ENCODE peak calls at places on chromosomes 16 and 17, in six cellular contexts. N is esophagus squamous epithelium, T is colonic mucosa, O is H9, Q is suprapubic skin, J is left lung. S is an unnamed sample. For H3K4me1, the result is how much of the 10 kb centered on the place peaks cover.

GRCh38 chr17:50925296-50925891 is 59.2 kb upstream of the TOB1 start:
- DNase-seq in Q (no peak), O (peak), T (no peak), J (no peak), N (no peak), S (no peak)

GRCh38 chr16:28131210-28131609 is 67.7 kb upstream of the GSG1L start:
- DNase-seq in N (no peak), O (no peak), T (no peak), Q (no peak), J (no peak), S (no peak)

GRCh38 chr16:22092143-22092933 is at the start of gene VWA3A:
- DNase-seq in Q (no peak), T (no peak), O (peak), J (no peak), N (no peak), S (no peak)

GRCh38 chr17:19249681-19250080 is 12.5 kb downstream of the EPN2 start:
- DNase-seq in N (no peak), T (no peak), O (no peak), J (no peak), Q (no peak), S (no peak)

GRCh38 chr17:78360371-78361226 is 722 bp upstream of the SOCS3 start:
- DNase-seq in J (peak), N (peak), O (peak), T (peak), Q (peak), S (peak)

GRCh38 chr16:17370233-17371013 is 100.3 kb downstream of the XYLT1 start:
- DNase-seq in O (no peak), J (no peak), N (no peak), T (no peak), Q (no peak), S (no peak)

GRCh38 chr16:65200857-65201256 is 79.0 kb upstream of the CDH11 start:
- DNase-seq in Q (no peak), J (no peak), N (no peak), T (no peak), O (no peak), S (no peak)

GRCh38 chr16:1425616-1426370 is 5.1 kb upstream of the PERCC1 start:
- DNase-seq in T (no peak), J (no peak), Q (no peak), O (no peak), N (no peak), S (no peak)

GRCh38 chr16:79269211-79269863 is 331.2 kb downstream of the MAF start:
- DNase-seq in T (no peak), O (no peak), J (no peak), N (no peak), Q (no peak), S (no peak)

GRCh38 chr17:60461584-60461983 is 39.3 kb downstream of the CHCT1 start:
- DNase-seq in O (no peak), Q (no peak), J (no peak), T (no peak), N (no peak), S (no peak)

GRCh38 chr17:82863941-82864720 is 24.3 kb upstream of the ZNF750 start:
- DNase-seq in J (no peak), O (no peak), N (no peak), Q (no peak), T (no peak), S (peak)

GRCh38 chr16:8571061-8571596 is 19.2 kb downstream of the TMEM114 start:
- DNase-seq in O (no peak), N (no peak), T (no peak), J (no peak), Q (no peak), S (no peak)

GRCh38 chr16:30523768-30524574 is 2.4 kb downstream of the ZNF768 start:
- DNase-seq in T (no peak), Q (no peak), J (no peak), N (no peak), O (no peak), S (no peak)

DNA sequence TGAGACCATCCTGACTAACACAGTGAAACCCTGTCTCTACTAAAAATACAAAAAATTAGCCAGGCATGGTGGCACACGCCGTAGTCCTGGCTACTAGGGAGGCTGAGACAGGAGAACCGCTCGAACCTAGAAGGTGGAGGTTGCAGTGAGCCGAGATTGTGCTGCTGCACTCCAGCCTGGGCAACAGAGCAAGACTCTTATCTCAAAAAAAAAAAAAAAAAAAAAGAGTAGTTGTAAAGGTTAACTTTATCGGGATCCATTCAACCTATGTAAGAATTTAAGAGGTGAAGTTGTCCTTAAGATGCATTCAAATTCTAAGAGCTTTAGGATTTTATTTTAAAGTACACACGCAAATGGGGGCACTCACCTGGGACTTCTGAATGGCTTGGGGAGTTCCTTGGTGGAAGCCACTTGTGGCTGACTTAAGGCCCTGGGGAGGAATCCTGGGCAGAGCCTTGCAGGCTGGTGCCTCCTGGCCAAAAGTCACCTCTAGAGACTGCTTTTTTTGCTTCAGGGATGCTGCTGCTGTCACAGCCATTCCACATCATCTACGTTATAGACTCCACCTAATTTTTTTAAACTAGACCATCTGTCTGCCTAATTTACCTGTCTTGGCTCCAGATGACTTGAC is 3.3 kb downstream of the CTCF start:
- DNase-seq in Q (no peak), J (no peak), O (no peak), T (no peak), N (no peak), S (no peak)
- H3K4me1 ChIP-seq in Q (under half), J (under half), O (under half), T (under half), N (under half), S (under half)

GRCh38 chr16:88595921-88596320 is 25.7 kb downstream of the ZC3H18 start:
- DNase-seq in N (no peak), O (no peak), J (peak), T (no peak), Q (no peak), S (no peak)
- H3K4me1 ChIP-seq in N (under half), O (under half), J (half or more), T (under half), Q (under half), S (under half)

GRCh38 chr16:11679941-11680911 is 12.0 kb downstream of the SNN start:
- DNase-seq in N (no peak), Q (peak), J (no peak), T (no peak), O (no peak), S (no peak)
- H3K4me1 ChIP-seq in N (under half), Q (under half), J (half or more), T (under half), O (under half), S (under half)

GRCh38 chr16:84823926-84824325 is 4.1 kb downstream of the CRISPLD2 start:
- DNase-seq in O (no peak), T (no peak), J (no peak), Q (no peak), N (no peak), S (no peak)
- H3K4me1 ChIP-seq in O (under half), T (under half), J (half or more), Q (half or more), N (under half), S (under half)

DNA sequence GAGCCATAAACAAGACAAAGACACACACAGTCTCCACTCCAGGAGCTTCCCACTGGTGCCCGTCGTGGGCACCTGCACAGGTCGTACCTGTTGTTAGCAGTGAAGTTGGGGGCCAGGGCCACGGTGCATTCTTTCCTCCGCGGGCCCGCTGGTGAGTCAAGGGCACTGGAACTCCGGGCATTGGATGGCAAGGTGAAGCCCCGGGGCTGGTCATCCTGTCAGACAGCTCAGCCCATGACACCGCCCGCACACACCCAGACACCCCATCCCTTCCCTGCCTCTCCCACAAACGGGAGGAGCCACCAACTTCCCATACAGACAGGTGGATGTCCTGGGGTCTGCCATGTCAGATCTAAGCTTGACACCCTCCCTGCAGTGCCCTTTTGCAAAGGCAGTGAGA is 16.1 kb downstream of the CEP131 start:
- DNase-seq in T (no peak), O (no peak), Q (no peak), J (no peak), N (no peak), S (no peak)
- H3K4me1 ChIP-seq in T (under half), O (under half), Q (under half), J (under half), N (under half), S (under half)

GRCh38 chr16:10220942-10221341 is 38.7 kb upstream of the GRIN2A start:
- DNase-seq in J (no peak), N (no peak), O (no peak), Q (no peak), T (no peak), S (no peak)

GRCh38 chr16:10225653-10226052 is 43.4 kb upstream of the GRIN2A start:
- DNase-seq in N (no peak), O (no peak), Q (no peak), T (no peak), J (no peak), S (no peak)

GRCh38 chr16:10213748-10214147 is 31.5 kb upstream of the GRIN2A start:
- DNase-seq in Q (no peak), T (no peak), J (no peak), N (no peak), O (no peak), S (no peak)

GRCh38 chr16:10218490-10219206 is 36.4 kb upstream of the GRIN2A start:
- DNase-seq in Q (no peak), N (no peak), O (no peak), T (no peak), J (no peak), S (no peak)

GRCh38 chr16:10219742-10220141 is 37.5 kb upstream of the GRIN2A start:
- DNase-seq in N (no peak), Q (no peak), J (no peak), O (no peak), T (no peak), S (no peak)
- H3K4me1 ChIP-seq in N (under half), Q (under half), J (under half), O (under half), T (under half), S (under half)

DNA sequence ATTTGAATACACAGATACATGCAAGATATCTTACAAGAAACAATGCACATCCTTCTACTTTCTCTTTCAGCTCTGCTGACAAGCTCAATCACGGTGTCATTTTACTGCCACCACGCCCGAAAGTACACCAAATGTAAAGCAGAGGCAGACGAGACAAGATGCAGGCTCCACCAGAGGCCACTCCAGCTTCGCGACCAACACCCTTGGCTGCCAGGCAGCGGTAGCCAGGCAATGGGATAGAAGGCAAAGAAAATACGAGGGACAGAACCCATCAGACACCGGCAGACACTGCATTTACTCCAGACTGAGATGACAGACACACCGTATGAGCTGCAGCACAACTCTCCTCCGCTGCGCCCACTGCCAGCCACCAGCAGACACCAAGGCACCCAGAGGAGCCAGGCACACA is 41.0 kb downstream of the USP22 start:
- DNase-seq in T (peak), O (no peak), Q (no peak), J (no peak), N (no peak), S (no peak)
- H3K4me1 ChIP-seq in T (under half), O (under half), Q (under half), J (under half), N (under half), S (under half)

DNA sequence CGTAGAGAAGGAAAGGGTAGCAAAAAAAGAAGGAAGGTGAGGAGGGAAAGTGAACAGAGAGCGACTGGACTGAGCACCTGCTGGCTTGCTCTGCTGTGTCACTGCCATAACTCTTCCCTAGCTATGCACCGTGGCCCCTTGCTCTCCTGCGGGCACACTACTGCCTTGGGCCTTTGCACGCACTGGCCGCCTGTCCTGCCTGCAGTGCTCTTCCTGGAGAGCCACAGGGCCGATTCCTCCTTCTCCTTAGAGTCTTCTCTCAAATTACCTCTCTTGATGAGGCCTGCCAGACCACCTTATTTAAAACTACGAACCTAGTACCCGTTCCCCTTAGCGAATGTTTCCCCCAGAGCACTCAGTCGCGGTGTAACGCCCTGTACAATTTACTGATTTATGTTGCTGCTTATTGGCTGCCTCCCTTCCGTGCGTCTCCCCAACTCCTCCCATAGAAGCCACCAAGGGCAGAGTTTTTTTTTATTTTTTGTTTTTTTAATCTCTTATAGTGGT is 70.3 kb downstream of the RAI1 start:
- DNase-seq in Q (no peak), J (no peak), O (no peak), N (no peak), T (no peak), S (no peak)
- H3K4me1 ChIP-seq in Q (half or more), J (half or more), O (under half), N (under half), T (under half), S (under half)